ENCODE peak calls at places on chromosomes 3 and 15, in five cellular contexts. V is gastrocnemius medialis, U is cardiac muscle cell, Q is esophagus squamous epithelium, B is Panc1. D is an unnamed sample.
A peak's percentile ranks its signal among the peaks of the same experiment; 100 is the strongest.

GRCh38 chr3:134753999-134754742 is 40.9 kb upstream of the EPHB1 start:
- DNase-seq in V (no peak), U (no peak), Q (no peak), B (no peak), D (no peak)

GRCh38 chr15:89333011-89333860 is 1.4 kb downstream of the POLG start:
- DNase-seq in V (no peak), U (no peak), Q (no peak), B (no peak), D (no peak)

GRCh38 chr3:150755902-150756301 is 7.1 kb downstream of the SIAH2 start:
- DNase-seq in V (no peak), U (no peak), Q (no peak), B (no peak), D (no peak)

GRCh38 chr15:95284933-95285401 is 1045.5 kb upstream of the NR2F2 start:
- DNase-seq in V (no peak), U (peak; percentile 38), Q (no peak), B (no peak), D (no peak)

GRCh38 chr3:177478170-177478859 is 281.0 kb upstream of the TBL1XR1 start:
- DNase-seq in V (peak; percentile 38), U (no peak), Q (no peak), B (peak; percentile 95), D (peak; percentile 99)

GRCh38 chr3:189108032-189108431 is 63.7 kb upstream of the TPRG1 start:
- DNase-seq in V (no peak), U (peak; percentile 6), Q (no peak), B (no peak), D (no peak)

GRCh38 chr3:156290917-156291268 is 170.5 kb downstream of the KCNAB1 start:
- DNase-seq in V (no peak), U (no peak), Q (no peak), B (no peak), D (no peak)

GRCh38 chr15:96230557-96231181 is 99.8 kb upstream of the NR2F2 start:
- DNase-seq in V (no peak), U (no peak), Q (no peak), B (peak; percentile 90), D (peak; percentile 97)

GRCh38 chr3:111547645-111548044 is 5.6 kb downstream of the CD96 start:
- DNase-seq in V (no peak), U (no peak), Q (no peak), B (no peak), D (no peak)

GRCh38 chr3:52742418-52743041 is 28.2 kb downstream of the NEK4 start:
- DNase-seq in V (no peak), U (peak; percentile 7), Q (no peak), B (peak; percentile 17), D (no peak)

GRCh38 chr3:42067324-42067723 is 23.8 kb upstream of the TRAK1 start:
- DNase-seq in V (no peak), U (no peak), Q (no peak), B (no peak), D (no peak)

GRCh38 chr3:64489361-64490044 is 198.3 kb downstream of the ADAMTS9 start:
- DNase-seq in V (no peak), U (peak; percentile 91), Q (no peak), B (no peak), D (no peak)

GRCh38 chr15:51062736-51063135 is 32.0 kb downstream of the TNFAIP8L3 start:
- DNase-seq in V (no peak), U (no peak), Q (no peak), B (no peak), D (no peak)

GRCh38 chr3:136350132-136350531 is 100.0 kb downstream of the PCCB start:
- DNase-seq in V (peak; percentile 49), U (no peak), Q (no peak), B (no peak), D (peak; percentile 84)

GRCh38 chr3:113169876-113170452 is 41.4 kb upstream of the BOC start:
- DNase-seq in V (no peak), U (no peak), Q (no peak), B (no peak), D (no peak)

GRCh38 chr3:123286308-123287023 is 84.7 kb downstream of the SEC22A start:
- DNase-seq in V (no peak), U (peak; percentile 78), Q (no peak), B (peak; percentile 33), D (peak; percentile 49)

GRCh38 chr3:126952261-126952982 is 30.5 kb upstream of the PLXNA1 start:
- DNase-seq in V (no peak), U (no peak), Q (no peak), B (no peak), D (no peak)

GRCh38 chr3:5002174-5002870 is 23.1 kb downstream of the BHLHE40 start:
- DNase-seq in V (no peak), U (no peak), Q (no peak), B (no peak), D (no peak)

GRCh38 chr15:88788036-88788435 is 15.2 kb upstream of the ACAN start:
- DNase-seq in V (no peak), U (no peak), Q (no peak), B (no peak), D (no peak)

GRCh38 chr15:95017950-95018349 is 786.6 kb downstream of the MCTP2 start:
- DNase-seq in V (no peak), U (peak; percentile 57), Q (no peak), B (no peak), D (no peak)

GRCh38 chr15:78105541-78106241 is 13.3 kb downstream of the SH2D7 start:
- DNase-seq in V (no peak), U (no peak), Q (no peak), B (no peak), D (no peak)

GRCh38 chr3:168071535-168071934 is 24.2 kb downstream of the GOLIM4 start:
- DNase-seq in V (no peak), U (no peak), Q (no peak), B (no peak), D (peak; percentile 94)

GRCh38 chr15:78322243-78322642 is 17.9 kb upstream of the CRABP1 start:
- DNase-seq in V (no peak), U (no peak), Q (no peak), B (no peak), D (no peak)

GRCh38 chr3:132404276-132404675 is 13.0 kb upstream of the DNAJC13 start:
- DNase-seq in V (no peak), U (no peak), Q (no peak), B (no peak), D (no peak)

GRCh38 chr15:87609474-87609873 is 647.1 kb downstream of the NTRK3 start:
- DNase-seq in V (no peak), U (no peak), Q (no peak), B (no peak), D (peak; percentile 87)

GRCh38 chr3:18222686-18223085 is 202.5 kb downstream of the SATB1 start:
- DNase-seq in V (no peak), U (no peak), Q (no peak), B (no peak), D (no peak)

GRCh38 chr3:18215639-18216038 is 209.5 kb downstream of the SATB1 start:
- DNase-seq in V (no peak), U (no peak), Q (no peak), B (no peak), D (no peak)

GRCh38 chr3:18217512-18218174 is 207.5 kb downstream of the SATB1 start:
- DNase-seq in V (no peak), U (no peak), Q (no peak), B (no peak), D (no peak)

GRCh38 chr3:18211116-18211515 is 214.0 kb downstream of the SATB1 start:
- DNase-seq in V (no peak), U (no peak), Q (no peak), B (no peak), D (no peak)

GRCh38 chr3:18216996-18217395 is 208.1 kb downstream of the SATB1 start:
- DNase-seq in V (no peak), U (no peak), Q (no peak), B (no peak), D (no peak)
- H3K4me1 ChIP-seq in V (no peaks in the 10 kb centered on the region), U (no peaks in the 10 kb centered on the region), Q (no peaks in the 10 kb centered on the region), B (no peaks in the 10 kb centered on the region), D (no peaks in the 10 kb centered on the region)

DNA sequence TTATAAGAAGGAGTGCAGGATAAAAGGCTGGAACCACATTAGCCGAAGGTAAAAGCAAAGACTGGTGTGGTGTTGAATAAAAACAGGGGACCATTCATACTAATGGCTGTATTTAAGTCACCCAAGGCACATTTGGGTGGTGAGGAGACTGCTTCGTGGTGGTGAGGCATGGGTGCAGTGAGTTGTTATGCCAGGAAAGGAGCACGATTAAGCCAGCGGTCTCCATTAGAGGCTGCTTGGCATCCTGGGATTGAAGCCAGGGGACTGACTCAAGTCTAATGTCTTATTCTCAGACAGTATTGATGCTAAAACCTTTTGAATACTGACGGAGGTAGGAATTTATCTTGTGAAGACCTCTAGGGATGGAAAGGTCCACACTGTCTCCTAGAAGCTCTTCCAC is 21.9 kb downstream of the FEM1B start:
- DNase-seq in V (no peak), U (no peak), Q (no peak), B (no peak), D (no peak)
- H3K27ac ChIP-seq in V (peak overlapping the region; percentile 79), U (peak overlapping the region; percentile 17), Q (peak overlapping the region; percentile 68), B (no peak overlapping the region), D (no peak overlapping the region)

DNA sequence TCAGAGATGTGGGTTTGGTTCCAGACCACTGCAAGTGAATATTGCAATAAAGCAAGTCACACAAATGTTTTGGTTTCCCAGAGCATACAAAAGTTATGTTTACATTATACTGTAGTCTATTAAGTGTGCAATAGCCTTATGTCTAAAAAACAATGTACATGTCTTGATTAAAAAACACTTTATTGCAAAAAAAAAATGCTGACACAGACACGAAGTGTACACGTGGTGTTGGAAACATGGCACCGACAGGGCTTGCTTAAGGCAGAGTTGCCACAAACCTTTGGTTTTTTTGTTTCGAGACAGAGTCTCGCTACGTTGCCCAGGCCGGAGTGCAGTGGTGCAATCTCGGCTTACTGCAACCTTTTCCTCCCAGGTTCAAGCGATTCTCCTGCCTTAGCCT is 50.1 kb downstream of the RAB11A start:
- DNase-seq in V (no peak), U (no peak), Q (no peak), B (no peak), D (no peak)
- H3K27me3 ChIP-seq in V (no peaks in the 10 kb centered on the region), U (no peaks in the 10 kb centered on the region), Q (no peaks in the 10 kb centered on the region), B (no peaks in the 10 kb centered on the region), D (no peaks in the 10 kb centered on the region)

DNA sequence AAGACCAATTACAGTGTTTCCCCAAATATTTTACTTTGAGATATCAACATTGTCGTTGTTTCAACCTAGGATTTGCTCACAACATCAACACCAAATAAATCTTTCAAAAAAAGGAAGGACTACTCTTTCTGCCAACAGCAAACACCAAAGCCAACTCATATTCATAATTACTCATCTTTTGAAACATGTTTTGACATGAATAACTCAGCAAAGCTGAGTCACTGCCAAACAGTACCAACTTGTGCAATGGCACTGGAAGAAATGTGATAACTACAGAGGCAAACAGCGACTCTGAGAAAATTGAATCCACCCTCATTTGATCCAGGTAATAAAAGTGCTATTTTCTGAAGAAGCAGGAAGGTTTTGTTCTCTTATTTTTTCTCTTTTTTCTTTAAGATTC is 67.2 kb downstream of the PEX5L start:
- DNase-seq in V (no peak), U (no peak), Q (no peak), B (peak; percentile 35), D (peak; percentile 67)
- H3K4me1 ChIP-seq in V (no peaks in the 10 kb centered on the region), U (peaks cover 6% of the 10 kb centered on the region), Q (no peaks in the 10 kb centered on the region), B (no peaks in the 10 kb centered on the region), D (no peaks in the 10 kb centered on the region)